ENCODE peak calls at places on chromosomes 16 and 17, in four cellular contexts. O is PC-9, S is cardiac muscle cell, Y is Peyer's patch. N is an unnamed sample. For H3K4me1, the result is how much of the 10 kb centered on the place peaks cover.

GRCh38 chr17:48647103-48647963 is 21.2 kb upstream of the HOXB9 start:
- DNase-seq in O (no peak), S (no peak), Y (no peak), N (no peak)

GRCh38 chr16:68083861-68084503 is 1.2 kb upstream of the NFATC3 start:
- DNase-seq in O (no peak), S (peak), Y (no peak), N (no peak)

GRCh38 chr17:51769231-51769630 is 389.3 kb downstream of the CA10 start:
- DNase-seq in O (no peak), S (no peak), Y (no peak), N (no peak)

GRCh38 chr17:28901866-28902818 is 737 bp downstream of the DHRS13 start:
- DNase-seq in O (no peak), S (peak), Y (peak), N (peak)

GRCh38 chr16:27229891-27230470 is 26.7 kb downstream of the KDM8 start:
- DNase-seq in O (no peak), S (no peak), Y (no peak), N (no peak)

GRCh38 chr17:76492250-76492988 is 8.8 kb downstream of the RHBDF2 start:
- DNase-seq in O (no peak), S (no peak), Y (peak), N (no peak)

GRCh38 chr16:12500771-12501170 is 302.9 kb downstream of the CPPED1 start:
- DNase-seq in O (no peak), S (no peak), Y (no peak), N (no peak)

GRCh38 chr16:57422026-57422944 is 17.7 kb downstream of the CCL17 start:
- DNase-seq in O (peak), S (peak), Y (no peak), N (peak)

GRCh38 chr16:4263504-4264436 is 9.1 kb downstream of the TFAP4 start:
- DNase-seq in O (no peak), S (peak), Y (peak), N (peak)

GRCh38 chr17:16924701-16925440 is 47.0 kb downstream of the TNFRSF13B start:
- DNase-seq in O (no peak), S (no peak), Y (no peak), N (no peak)

GRCh38 chr17:67557052-67557845 is 160.5 kb upstream of the NOL11 start:
- DNase-seq in O (no peak), S (no peak), Y (no peak), N (no peak)

GRCh38 chr16:23537390-23537789 is 19.8 kb downstream of the EARS2 start:
- DNase-seq in O (no peak), S (no peak), Y (no peak), N (no peak)

GRCh38 chr16:23434380-23434779 is 18.6 kb downstream of the COG7 start:
- DNase-seq in O (peak), S (peak), Y (no peak), N (no peak)

GRCh38 chr16:19179890-19180490 is 11.9 kb downstream of the SYT17 start:
- DNase-seq in O (peak), S (peak), Y (peak), N (peak)

GRCh38 chr17:81330884-81331245 is 35.8 kb upstream of the SLC38A10 start:
- DNase-seq in O (no peak), S (no peak), Y (no peak), N (no peak)

GRCh38 chr17:58310511-58311428 is 17.8 kb downstream of the TSPOAP1 start:
- DNase-seq in O (no peak), S (no peak), Y (no peak), N (peak)

GRCh38 chr16:26993511-26993910 is 73.2 kb upstream of the C16orf82 start:
- DNase-seq in O (peak), S (no peak), Y (no peak), N (no peak)

GRCh38 chr16:15443753-15444152 is 9.4 kb downstream of the BMERB1 start:
- DNase-seq in O (no peak), S (no peak), Y (no peak), N (no peak)

GRCh38 chr17:48497103-48497502 is 33.7 kb downstream of the HOXB1 start:
- DNase-seq in O (peak), S (no peak), Y (no peak), N (no peak)

GRCh38 chr17:30790279-30790678 is 34.2 kb downstream of the CRLF3 start:
- DNase-seq in O (no peak), S (no peak), Y (no peak), N (no peak)

GRCh38 chr17:1493291-1493980 is 950 bp upstream of the MYO1C start:
- DNase-seq in O (no peak), S (no peak), Y (no peak), N (no peak)

GRCh38 chr16:4373909-4374742 is 2.5 kb downstream of the VASN start:
- DNase-seq in O (peak), S (peak), Y (peak), N (peak)

GRCh38 chr17:67452681-67453554 is 75.8 kb downstream of the PITPNC1 start:
- DNase-seq in O (no peak), S (no peak), Y (peak), N (no peak)

GRCh38 chr17:17526369-17526768 is 30.2 kb upstream of the RASD1 start:
- DNase-seq in O (no peak), S (no peak), Y (no peak), N (peak)

DNA sequence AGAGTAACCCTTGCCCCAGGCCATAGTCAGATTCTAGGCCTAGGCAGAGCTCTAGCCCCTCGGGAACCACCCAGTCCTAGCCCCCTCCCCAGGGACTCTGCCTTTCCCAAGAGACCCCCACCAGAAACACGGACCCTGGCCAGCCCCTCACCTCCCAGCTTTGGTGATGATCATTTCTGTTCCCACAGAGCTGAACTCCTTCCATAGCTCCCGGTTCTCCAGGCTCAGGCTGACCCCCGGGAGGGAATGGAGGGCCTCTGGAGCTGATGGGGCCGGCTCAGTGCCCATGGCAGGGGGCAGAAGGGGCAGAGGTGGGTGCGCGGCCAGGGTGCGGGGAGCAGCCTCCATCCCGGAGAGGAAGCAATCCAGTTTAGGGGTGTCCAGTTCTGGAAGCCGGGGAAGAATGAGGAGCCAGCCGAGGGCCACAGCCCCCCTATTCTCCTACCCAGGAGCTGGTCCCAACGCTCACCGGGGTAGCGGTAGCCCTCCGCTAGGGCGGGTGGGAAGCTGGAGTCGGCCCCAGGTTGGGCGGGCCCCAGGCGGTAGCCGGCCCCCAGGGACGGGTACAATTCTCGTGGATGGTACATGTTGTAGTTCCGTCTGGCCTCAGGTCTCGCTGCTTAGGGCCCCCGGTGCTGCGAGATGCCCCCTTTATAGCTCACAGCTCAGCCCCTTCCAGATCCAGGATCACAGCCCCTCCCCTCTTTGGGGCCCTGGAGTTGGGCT is 954 bp downstream of the TBX6 start:
- DNase-seq in O (no peak), S (no peak), Y (no peak), N (no peak)
- H3K4me1 ChIP-seq in O (half or more), S (under half), Y (under half), N (under half)

GRCh38 chr16:87708181-87708580 is 57.6 kb downstream of the KLHDC4 start:
- DNase-seq in O (no peak), S (no peak), Y (no peak), N (no peak)

GRCh38 chr16:87710887-87711286 is 54.9 kb downstream of the KLHDC4 start:
- DNase-seq in O (no peak), S (no peak), Y (no peak), N (no peak)

GRCh38 chr16:87709677-87710076 is 56.1 kb downstream of the KLHDC4 start:
- DNase-seq in O (no peak), S (no peak), Y (no peak), N (no peak)

GRCh38 chr16:87707714-87708113 is 58.1 kb downstream of the KLHDC4 start:
- DNase-seq in O (no peak), S (no peak), Y (no peak), N (no peak)

GRCh38 chr16:87708881-87709638 is 56.7 kb downstream of the KLHDC4 start:
- DNase-seq in O (no peak), S (peak), Y (no peak), N (no peak)
- H3K4me1 ChIP-seq in O (under half), S (under half), Y (under half), N (under half)

GRCh38 chr16:87384162-87384999 is 805 bp upstream of the FBXO31 start:
- DNase-seq in O (peak), S (peak), Y (no peak), N (no peak)
- H3K4me1 ChIP-seq in O (under half), S (under half), Y (under half), N (under half)

GRCh38 chr17:74336307-74336706 is 10.3 kb downstream of the KIF19 start:
- DNase-seq in O (no peak), S (no peak), Y (no peak), N (no peak)
- H3K4me1 ChIP-seq in O (under half), S (under half), Y (under half), N (under half)

DNA sequence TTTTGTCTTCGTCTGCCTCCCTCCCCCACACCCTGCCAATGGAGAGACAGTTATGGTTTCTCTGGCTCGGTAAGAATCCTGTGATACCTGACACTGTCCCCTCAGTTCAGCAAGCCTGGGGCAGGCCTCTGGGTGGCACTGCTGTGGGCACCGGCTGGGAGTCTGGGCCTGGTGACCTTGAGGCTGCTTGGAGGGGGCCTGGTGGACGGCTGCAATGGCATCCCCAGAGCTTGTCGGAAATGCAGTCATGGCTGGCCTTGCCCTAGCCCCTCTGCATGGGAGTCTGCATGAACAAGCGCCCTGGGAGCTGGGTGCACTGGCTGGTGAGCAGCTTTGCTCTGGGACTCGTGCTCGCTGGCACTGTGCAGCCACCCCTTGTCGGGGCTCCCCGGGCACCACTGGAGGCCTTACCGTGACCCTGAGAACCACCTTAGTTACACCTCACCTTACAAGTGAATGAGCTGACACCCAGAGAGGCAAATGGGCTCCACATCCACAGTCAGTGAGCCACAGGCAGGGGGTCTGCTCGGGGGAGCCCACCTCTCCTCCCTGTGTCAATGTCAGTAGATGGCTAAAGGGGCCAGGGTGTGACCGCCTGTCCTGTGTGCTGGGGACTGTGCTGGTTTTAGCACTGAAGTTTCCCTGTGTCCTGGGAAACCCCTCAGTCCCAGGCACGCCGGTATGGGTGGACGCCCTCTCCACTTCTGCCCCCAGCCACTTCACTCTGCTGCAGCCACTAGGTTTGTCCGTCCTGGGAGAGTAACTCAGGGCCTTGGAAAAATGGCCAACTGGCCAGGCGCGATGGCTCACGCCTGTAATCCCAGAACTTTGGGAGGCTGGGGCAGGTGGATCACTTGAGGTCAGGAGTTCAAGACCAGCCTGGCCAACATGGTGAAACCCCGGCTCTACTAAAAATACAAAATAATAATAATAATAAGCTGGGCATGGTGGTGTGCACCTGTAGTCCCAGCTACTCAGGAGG is 1.4 kb downstream of the LGALS3BP start:
- DNase-seq in O (no peak), S (peak), Y (no peak), N (peak)
- H3K4me1 ChIP-seq in O (under half), S (under half), Y (under half), N (under half)

DNA sequence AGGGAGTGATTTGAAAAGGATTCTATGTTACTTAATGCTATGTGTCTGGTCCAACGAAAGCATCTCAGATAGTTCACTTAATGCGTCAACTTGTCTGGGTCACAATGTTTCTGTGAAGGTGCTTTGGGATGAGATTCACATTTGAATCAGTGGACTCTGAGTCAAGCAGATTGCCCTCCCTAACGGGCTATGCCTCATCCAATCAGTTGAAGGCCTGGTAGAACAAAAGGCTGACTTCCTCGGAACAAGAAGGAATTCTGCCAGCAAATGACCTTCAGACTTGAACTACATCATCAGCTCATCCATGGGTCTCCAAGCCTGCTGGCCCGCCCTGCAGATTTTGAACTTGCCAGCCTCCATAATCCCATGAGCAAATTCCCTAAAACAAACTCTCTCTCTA is 15.2 kb downstream of the EMP2 start:
- DNase-seq in O (no peak), S (no peak), Y (no peak), N (no peak)
- H3K4me1 ChIP-seq in O (under half), S (under half), Y (under half), N (under half)

GRCh38 chr17:18855831-18856624 is 1.9 kb upstream of the PRPSAP2 start:
- DNase-seq in O (peak), S (peak), Y (peak), N (peak)
- H3K4me1 ChIP-seq in O (under half), S (under half), Y (under half), N (under half)

GRCh38 chr16:2515180-2515803 is 1.5 kb downstream of the ATP6V0C start:
- DNase-seq in O (no peak), S (no peak), Y (no peak), N (no peak)
- H3K4me1 ChIP-seq in O (under half), S (under half), Y (under half), N (half or more)

DNA sequence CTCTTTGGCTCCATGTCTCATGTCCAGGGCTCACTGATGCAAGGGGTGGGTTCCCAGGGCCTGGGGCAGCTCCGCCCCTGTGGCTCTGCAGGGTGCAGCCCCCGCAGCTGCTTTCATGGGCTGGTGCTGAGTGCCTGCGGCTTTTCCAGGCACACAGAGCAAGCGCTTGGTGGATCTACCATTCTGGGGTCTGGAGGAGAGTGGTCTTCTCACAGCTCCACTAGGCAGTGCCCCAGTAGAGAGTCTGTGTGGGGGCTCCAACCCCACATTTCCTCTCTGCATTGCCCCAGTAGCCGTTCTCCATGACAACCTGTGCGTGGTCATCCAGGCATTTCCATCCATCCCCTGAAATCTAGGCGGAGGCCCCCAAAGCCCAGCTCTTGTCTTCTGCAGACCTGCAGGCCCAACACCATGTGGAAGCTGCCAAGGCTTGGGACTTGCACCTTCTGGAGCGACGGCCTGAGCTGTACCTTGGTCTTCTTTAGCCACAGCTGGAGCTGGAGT is 5.2 kb downstream of the IL32 start:
- DNase-seq in O (no peak), S (no peak), Y (no peak), N (no peak)
- H3K4me1 ChIP-seq in O (under half), S (under half), Y (under half), N (under half)

DNA sequence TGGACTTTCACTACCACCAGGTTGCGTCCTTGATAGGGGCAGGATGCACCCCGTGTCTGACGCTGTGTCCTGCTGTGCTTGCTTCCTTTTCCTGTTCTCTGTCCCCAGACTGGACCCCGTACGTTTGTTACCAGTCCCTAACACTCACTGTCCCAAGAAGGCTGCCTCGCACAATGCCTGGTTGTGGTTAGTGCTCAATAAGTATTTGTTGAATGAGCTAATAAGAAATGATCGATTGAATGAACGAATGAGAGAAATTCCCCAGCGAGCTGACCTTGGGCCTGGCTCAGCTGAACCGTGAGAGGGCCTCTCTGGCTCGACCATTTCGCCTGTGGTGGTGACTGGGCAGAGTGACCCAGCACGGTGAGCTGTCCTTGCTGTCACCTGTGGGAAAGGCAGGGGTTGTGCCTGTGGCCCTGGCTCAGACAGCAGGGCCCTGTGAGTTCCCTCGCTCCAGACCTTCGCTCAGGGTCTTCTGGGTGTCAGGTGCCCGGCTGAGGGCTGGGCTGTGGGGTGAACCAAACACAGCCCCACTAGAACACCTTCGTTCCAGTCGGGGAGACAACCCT is 20.9 kb downstream of the CMIP start:
- DNase-seq in O (no peak), S (no peak), Y (no peak), N (no peak)
- H3K4me1 ChIP-seq in O (under half), S (under half), Y (under half), N (under half)

N was measured in testis.